ENCODE peak calls at places on chromosomes 7 and 10, in ten cellular contexts. One of them, this sample, is unnamed.

GRCh38 chr7:34060548-34060947 is 155.2 kb downstream of the BMPER start:
- DNase-seq in BE2C: no peak
- DNase-seq in WTC11: no peak
- DNase-seq in fibroblast of lung: peak; percentile 66
- DNase-seq in MCF 10A: no peak
- DNase-seq in GM20000: no peak
- DNase-seq in hepatocyte: no peak
- DNase-seq in suprapubic skin: no peak
- DNase-seq in heart left ventricle: no peak
- DNase-seq in neural crest cell: no peak
- DNase-seq in this sample: no peak

GRCh38 chr7:127418459-127418858 is 26.0 kb upstream of the ZNF800 start:
- DNase-seq in BE2C: no peak
- DNase-seq in WTC11: no peak
- DNase-seq in fibroblast of lung: no peak
- DNase-seq in MCF 10A: no peak
- DNase-seq in GM20000: no peak
- DNase-seq in hepatocyte: no peak
- DNase-seq in suprapubic skin: no peak
- DNase-seq in heart left ventricle: no peak
- DNase-seq in neural crest cell: no peak
- DNase-seq in this sample: no peak

GRCh38 chr10:121732676-121733445 is 134.6 kb upstream of the FGFR2 start:
- DNase-seq in BE2C: no peak
- DNase-seq in WTC11: peak; percentile 73
- DNase-seq in fibroblast of lung: no peak
- DNase-seq in MCF 10A: no peak
- DNase-seq in GM20000: no peak
- DNase-seq in hepatocyte: no peak
- DNase-seq in suprapubic skin: no peak
- DNase-seq in heart left ventricle: no peak
- DNase-seq in neural crest cell: no peak
- DNase-seq in this sample: no peak

GRCh38 chr7:55449205-55449991 is 84.3 kb downstream of the LANCL2 start:
- DNase-seq in BE2C: no peak
- DNase-seq in WTC11: no peak
- DNase-seq in fibroblast of lung: no peak
- DNase-seq in MCF 10A: no peak
- DNase-seq in GM20000: no peak
- DNase-seq in hepatocyte: no peak
- DNase-seq in suprapubic skin: no peak
- DNase-seq in heart left ventricle: no peak
- DNase-seq in neural crest cell: no peak
- DNase-seq in this sample: no peak

GRCh38 chr7:22728416-22729029 is 1.5 kb downstream of the IL6 start:
- DNase-seq in BE2C: no peak
- DNase-seq in WTC11: no peak
- DNase-seq in fibroblast of lung: peak; percentile 64
- DNase-seq in MCF 10A: peak; percentile 66
- DNase-seq in GM20000: no peak
- DNase-seq in hepatocyte: peak; percentile 56
- DNase-seq in suprapubic skin: no peak
- DNase-seq in heart left ventricle: no peak
- DNase-seq in neural crest cell: no peak
- DNase-seq in this sample: no peak

GRCh38 chr10:75392744-75393143 is 8.8 kb downstream of the ZNF503 start:
- DNase-seq in BE2C: no peak
- DNase-seq in WTC11: no peak
- DNase-seq in fibroblast of lung: no peak
- DNase-seq in MCF 10A: no peak
- DNase-seq in GM20000: no peak
- DNase-seq in hepatocyte: no peak
- DNase-seq in suprapubic skin: no peak
- DNase-seq in heart left ventricle: no peak
- DNase-seq in neural crest cell: no peak
- DNase-seq in this sample: no peak

GRCh38 chr7:39894904-39895303 is 55.2 kb upstream of the CDK13 start:
- DNase-seq in BE2C: no peak
- DNase-seq in WTC11: no peak
- DNase-seq in fibroblast of lung: no peak
- DNase-seq in MCF 10A: no peak
- DNase-seq in GM20000: no peak
- DNase-seq in hepatocyte: no peak
- DNase-seq in suprapubic skin: no peak
- DNase-seq in heart left ventricle: no peak
- DNase-seq in neural crest cell: no peak
- DNase-seq in this sample: no peak

GRCh38 chr7:155775691-155776090 is 36.6 kb downstream of the SHH start:
- DNase-seq in BE2C: no peak
- DNase-seq in WTC11: no peak
- DNase-seq in fibroblast of lung: no peak
- DNase-seq in MCF 10A: no peak
- DNase-seq in GM20000: no peak
- DNase-seq in hepatocyte: no peak
- DNase-seq in suprapubic skin: no peak
- DNase-seq in heart left ventricle: no peak
- DNase-seq in neural crest cell: no peak
- DNase-seq in this sample: no peak

DNA sequence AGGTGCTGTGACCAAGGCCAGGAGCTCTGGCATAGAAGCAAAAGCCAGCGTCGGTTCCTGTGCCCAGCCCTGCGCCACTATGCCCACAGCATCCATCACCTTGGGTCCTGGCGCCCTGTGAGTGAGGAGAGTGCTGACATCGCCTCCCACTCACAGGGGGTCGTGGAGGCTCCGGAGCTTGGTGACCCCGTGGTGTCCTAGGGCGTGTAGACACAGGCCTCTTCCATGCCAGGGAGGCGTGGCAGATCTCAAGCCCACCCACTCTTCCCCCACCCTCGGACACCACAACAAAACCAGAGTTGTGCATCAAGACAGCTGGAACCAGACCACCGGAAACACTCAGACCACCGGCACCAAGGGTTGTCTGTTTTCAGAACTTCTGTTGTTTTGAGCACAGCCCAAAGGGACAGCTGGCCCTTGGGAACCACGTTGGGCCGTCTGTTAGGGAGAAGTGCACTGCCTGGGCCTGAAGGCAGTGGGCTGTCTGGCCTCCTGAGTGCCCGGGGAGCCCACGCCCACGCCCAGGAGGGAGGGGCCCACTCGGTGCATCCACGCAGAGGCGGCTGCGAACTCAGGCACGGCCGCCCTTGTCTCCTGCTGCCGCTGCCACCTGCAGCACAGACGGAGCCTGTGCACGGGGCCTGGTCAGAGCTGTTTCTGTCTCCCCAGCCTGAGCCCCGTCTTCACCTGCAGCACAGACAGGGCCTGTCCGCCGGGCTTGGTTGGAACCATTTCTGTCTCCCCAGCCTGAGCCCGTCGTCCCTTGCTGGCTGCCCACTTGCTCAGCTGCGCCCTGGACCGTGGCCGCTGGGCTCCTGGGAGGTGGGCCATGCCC is 106.3 kb downstream of the INPP5A start:
- DNase-seq in BE2C: no peak
- DNase-seq in WTC11: peak; percentile 31
- DNase-seq in fibroblast of lung: no peak
- DNase-seq in MCF 10A: no peak
- DNase-seq in GM20000: no peak
- DNase-seq in hepatocyte: no peak
- DNase-seq in suprapubic skin: peak; percentile 46
- DNase-seq in heart left ventricle: no peak
- DNase-seq in neural crest cell: no peak
- DNase-seq in this sample: no peak
- TF ChIP-seq CTCF in BE2C: no peak
- TF ChIP-seq CTCF in WTC11: no peak
- TF ChIP-seq CTCF in fibroblast of lung: no peak
- TF ChIP-seq CTCF in MCF 10A: no peak
- TF ChIP-seq CTCF in GM20000: no peak
- TF ChIP-seq CTCF in hepatocyte: no peak
- TF ChIP-seq CTCF in suprapubic skin: no peak
- TF ChIP-seq CTCF in heart left ventricle: no peak
- TF ChIP-seq CTCF in neural crest cell: no peak
- TF ChIP-seq CTCF in this sample: no peak

DNA sequence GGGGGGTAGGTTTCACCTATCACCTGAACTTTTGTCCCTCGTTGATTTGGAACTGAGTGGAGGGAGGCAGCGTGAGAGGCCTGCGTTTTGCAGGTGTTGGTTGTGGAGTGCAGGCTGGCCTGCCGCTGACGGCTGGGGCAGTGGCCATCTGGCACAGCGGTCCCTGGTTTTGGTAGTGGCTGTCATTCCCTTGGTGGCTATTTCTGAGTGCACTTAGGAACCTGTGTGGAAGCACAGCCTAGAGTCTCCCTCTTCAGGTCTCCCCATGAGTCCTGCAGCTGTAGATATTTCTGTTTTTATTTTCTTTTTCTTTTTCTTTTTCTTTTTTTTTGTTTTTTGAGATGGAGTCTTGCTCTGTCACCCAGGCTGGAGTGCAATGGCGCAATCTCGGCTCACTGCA is 129.2 kb downstream of the CUL2 start:
- DNase-seq in BE2C: peak; percentile 39
- DNase-seq in WTC11: no peak
- DNase-seq in fibroblast of lung: no peak
- DNase-seq in MCF 10A: no peak
- DNase-seq in GM20000: no peak
- DNase-seq in hepatocyte: no peak
- DNase-seq in suprapubic skin: no peak
- DNase-seq in heart left ventricle: peak; percentile 23
- DNase-seq in neural crest cell: no peak
- DNase-seq in this sample: peak; percentile 48
- TF ChIP-seq CTCF in BE2C: peak; percentile 41
- TF ChIP-seq CTCF in WTC11: no peak
- TF ChIP-seq CTCF in fibroblast of lung: peak; percentile 17
- TF ChIP-seq CTCF in MCF 10A: peak; percentile 33
- TF ChIP-seq CTCF in GM20000: no peak
- TF ChIP-seq CTCF in hepatocyte: peak; percentile 39
- TF ChIP-seq CTCF in suprapubic skin: no peak
- TF ChIP-seq CTCF in heart left ventricle: peak; percentile 40
- TF ChIP-seq CTCF in neural crest cell: no peak
- TF ChIP-seq CTCF in this sample: peak; percentile 46

DNA sequence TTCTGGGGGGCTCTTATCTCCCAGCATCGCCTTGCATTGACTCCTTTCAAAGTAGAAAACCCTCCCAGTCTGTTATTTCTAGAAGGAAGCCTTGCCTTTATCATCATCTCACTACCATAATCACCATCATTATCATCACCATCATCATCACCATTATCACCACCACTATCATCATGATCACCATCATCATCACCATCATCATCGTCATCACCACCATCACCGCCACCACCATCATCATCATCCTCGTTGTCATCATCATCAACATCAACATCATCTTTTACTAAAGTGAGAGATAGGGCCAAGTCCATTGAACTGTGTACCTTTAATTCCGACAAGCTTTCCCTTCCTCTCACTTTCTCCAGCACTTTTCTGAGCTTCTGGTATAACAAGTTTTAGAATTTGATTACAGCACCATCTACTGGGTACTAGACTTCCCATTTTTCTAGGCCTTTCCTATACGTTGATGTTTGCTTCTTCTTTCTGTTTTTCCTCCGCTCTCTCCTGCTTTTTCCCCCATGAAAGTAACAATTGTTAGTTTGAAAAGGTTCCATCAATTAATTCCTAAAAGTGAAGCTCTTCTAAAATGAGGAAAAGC is 226.4 kb downstream of the BUB3 start:
- DNase-seq in BE2C: no peak
- DNase-seq in WTC11: no peak
- DNase-seq in fibroblast of lung: peak; percentile 31
- DNase-seq in MCF 10A: peak; percentile 33
- DNase-seq in GM20000: no peak
- DNase-seq in hepatocyte: peak; percentile 24
- DNase-seq in suprapubic skin: no peak
- DNase-seq in heart left ventricle: no peak
- DNase-seq in neural crest cell: no peak
- DNase-seq in this sample: no peak
- TF ChIP-seq CTCF in BE2C: peak; percentile 59
- TF ChIP-seq CTCF in WTC11: no peak
- TF ChIP-seq CTCF in fibroblast of lung: no peak
- TF ChIP-seq CTCF in MCF 10A: peak; percentile 41
- TF ChIP-seq CTCF in GM20000: no peak
- TF ChIP-seq CTCF in hepatocyte: peak; percentile 58
- TF ChIP-seq CTCF in suprapubic skin: peak; percentile 34
- TF ChIP-seq CTCF in heart left ventricle: no peak
- TF ChIP-seq CTCF in neural crest cell: peak; percentile 61
- TF ChIP-seq CTCF in this sample: peak; percentile 32

GRCh38 chr7:74658171-74659004 is 870 bp downstream of the GTF2I start:
- DNase-seq in BE2C: peak; percentile 97
- DNase-seq in WTC11: peak; percentile 95
- DNase-seq in fibroblast of lung: peak; percentile 92
- DNase-seq in MCF 10A: peak; percentile 92
- DNase-seq in GM20000: peak; percentile 97
- DNase-seq in hepatocyte: peak; percentile 98
- DNase-seq in suprapubic skin: peak; percentile 92
- DNase-seq in heart left ventricle: peak; percentile 95
- DNase-seq in neural crest cell: peak; percentile 90
- DNase-seq in this sample: peak; percentile 94

GRCh38 chr7:74657692-74658170 is at the start of gene GTF2I:
- DNase-seq in BE2C: no peak
- DNase-seq in WTC11: peak; percentile 52
- DNase-seq in fibroblast of lung: no peak
- DNase-seq in MCF 10A: no peak
- DNase-seq in GM20000: no peak
- DNase-seq in hepatocyte: no peak
- DNase-seq in suprapubic skin: peak; percentile 76
- DNase-seq in heart left ventricle: no peak
- DNase-seq in neural crest cell: no peak
- DNase-seq in this sample: no peak

GRCh38 chr7:74655785-74656420 is 1.6 kb upstream of the GTF2I start:
- DNase-seq in BE2C: no peak
- DNase-seq in WTC11: no peak
- DNase-seq in fibroblast of lung: no peak
- DNase-seq in MCF 10A: no peak
- DNase-seq in GM20000: no peak
- DNase-seq in hepatocyte: no peak
- DNase-seq in suprapubic skin: peak; percentile 5
- DNase-seq in heart left ventricle: no peak
- DNase-seq in neural crest cell: no peak
- DNase-seq in this sample: no peak

GRCh38 chr7:74656421-74656910 is 1.1 kb upstream of the GTF2I start:
- DNase-seq in BE2C: peak; percentile 75
- DNase-seq in WTC11: peak; percentile 32
- DNase-seq in fibroblast of lung: peak; percentile 35
- DNase-seq in MCF 10A: peak; percentile 41
- DNase-seq in GM20000: peak; percentile 27
- DNase-seq in hepatocyte: peak; percentile 73
- DNase-seq in suprapubic skin: peak; percentile 70
- DNase-seq in heart left ventricle: peak; percentile 78
- DNase-seq in neural crest cell: peak; percentile 45
- DNase-seq in this sample: peak; percentile 68

DNA sequence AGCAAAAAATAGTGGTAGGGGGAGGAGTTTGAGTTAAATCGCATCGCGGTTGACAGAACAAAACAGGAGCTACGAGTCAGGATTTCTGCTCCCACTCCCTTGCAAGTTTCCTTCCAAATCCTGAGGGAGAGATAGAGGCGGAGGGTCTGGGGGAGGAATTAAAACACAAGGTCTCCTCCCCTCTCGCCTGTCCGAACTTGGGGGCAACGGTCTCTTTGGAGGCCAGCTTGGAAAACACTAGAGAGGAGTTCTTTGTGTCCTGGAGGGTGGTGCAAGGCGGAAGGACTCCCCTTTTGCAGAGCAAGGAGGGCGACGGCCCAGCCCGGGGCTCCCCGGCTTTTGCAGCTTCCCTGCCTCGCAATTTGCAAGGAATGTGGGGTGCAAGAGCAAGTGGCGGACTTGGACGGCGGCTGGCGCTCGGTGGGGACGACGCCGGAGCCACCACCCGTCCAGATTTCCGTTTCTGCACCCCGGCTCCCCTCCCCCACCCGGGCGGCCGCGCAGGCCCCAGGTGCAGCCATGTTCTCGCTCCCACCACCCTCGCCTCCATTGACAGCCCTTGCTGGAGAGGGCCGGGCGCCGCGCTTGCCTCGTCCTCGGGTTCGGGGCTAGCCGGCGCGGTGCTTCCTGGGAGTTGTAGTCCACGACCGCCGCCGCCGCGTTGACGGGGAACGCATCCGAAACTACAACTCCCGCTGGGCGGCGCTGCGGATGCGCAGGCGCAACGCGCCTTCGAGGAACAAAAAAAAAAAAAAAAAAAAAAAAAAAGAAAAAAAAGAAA is 417 bp upstream of the GTF2I start:
- DNase-seq in BE2C: peak; percentile 100
- DNase-seq in WTC11: peak; percentile 99
- DNase-seq in fibroblast of lung: peak; percentile 94
- DNase-seq in MCF 10A: peak; percentile 97
- DNase-seq in GM20000: peak; percentile 93
- DNase-seq in hepatocyte: peak; percentile 99
- DNase-seq in suprapubic skin: peak; percentile 99
- DNase-seq in heart left ventricle: peak; percentile 99
- DNase-seq in neural crest cell: peak; percentile 99
- DNase-seq in this sample: peak; percentile 100
- TF ChIP-seq CTCF in BE2C: peak; percentile 20
- TF ChIP-seq CTCF in WTC11: no peak
- TF ChIP-seq CTCF in fibroblast of lung: peak; percentile 20
- TF ChIP-seq CTCF in MCF 10A: peak; percentile 5
- TF ChIP-seq CTCF in GM20000: no peak
- TF ChIP-seq CTCF in hepatocyte: no peak
- TF ChIP-seq CTCF in suprapubic skin: peak; percentile 26
- TF ChIP-seq CTCF in heart left ventricle: peak; percentile 34
- TF ChIP-seq CTCF in neural crest cell: peak; percentile 11
- TF ChIP-seq CTCF in this sample: no peak

This sample was measured in heart right ventricle.